ENCODE peak calls at places on chromosomes 7 and 10, in four cellular contexts. F, G, V and I are unnamed samples.

GRCh38 chr7:144763291-144763690 is 72.6 kb downstream of the TPK1 start:
- DNase-seq in F (no peak), G (no peak), V (no peak), I (no peak)

GRCh38 chr10:505459-505858 is 184.0 kb downstream of the DIP2C start:
- DNase-seq in F (no peak), G (no peak), V (no peak), I (no peak)

GRCh38 chr10:89235073-89235798 is 16.3 kb downstream of the LIPA start:
- DNase-seq in F (no peak), G (peak; percentile 81), V (no peak), I (peak; percentile 57)

GRCh38 chr7:132783824-132784223 is 207.6 kb upstream of the PLXNA4 start:
- DNase-seq in F (no peak), G (peak; percentile 36), V (no peak), I (no peak)

GRCh38 chr7:129657363-129657762 is 45.8 kb downstream of the NRF1 start:
- DNase-seq in F (no peak), G (no peak), V (no peak), I (no peak)

GRCh38 chr7:105261689-105262088 is 127.0 kb downstream of the SRPK2 start:
- DNase-seq in F (no peak), G (no peak), V (peak; percentile 73), I (peak; percentile 35)

GRCh38 chr7:24956021-24956420 is 24.0 kb downstream of the OSBPL3 start:
- DNase-seq in F (no peak), G (peak; percentile 35), V (no peak), I (no peak)

GRCh38 chr10:42984761-42985325 is 92.0 kb upstream of the RET start:
- DNase-seq in F (no peak), G (no peak), V (no peak), I (no peak)

GRCh38 chr7:66771795-66772194 is 31.3 kb downstream of the RABGEF1 start:
- DNase-seq in F (no peak), G (no peak), V (no peak), I (peak; percentile 58)

GRCh38 chr7:100162874-100163533 is 4.5 kb upstream of the TRAPPC14 start:
- DNase-seq in F (no peak), G (no peak), V (no peak), I (no peak)

GRCh38 chr7:12821746-12822145 is 134.3 kb downstream of the ARL4A start:
- DNase-seq in F (no peak), G (no peak), V (no peak), I (no peak)

GRCh38 chr10:11353229-11353896 is 258.1 kb downstream of the USP6NL start:
- DNase-seq in F (no peak), G (no peak), V (no peak), I (no peak)

GRCh38 chr7:132480534-132480933 is 95.7 kb downstream of the PLXNA4 start:
- DNase-seq in F (no peak), G (peak; percentile 24), V (no peak), I (no peak)

GRCh38 chr10:91587710-91588638 is 44.9 kb downstream of the PPP1R3C start:
- DNase-seq in F (no peak), G (peak; percentile 73), V (peak; percentile 14), I (no peak)

GRCh38 chr7:70044525-70044924 is 446.2 kb downstream of the AUTS2 start:
- DNase-seq in F (no peak), G (no peak), V (no peak), I (no peak)

GRCh38 chr7:98107313-98107691 is 640 bp downstream of the LMTK2 start:
- DNase-seq in F (peak; percentile 17), G (no peak), V (peak; percentile 26), I (no peak)

GRCh38 chr7:122217125-122217524 is 73.1 kb upstream of the AASS start:
- DNase-seq in F (no peak), G (no peak), V (no peak), I (no peak)

GRCh38 chr7:1049006-1049741 is 4.8 kb downstream of the GPR146 start:
- DNase-seq in F (no peak), G (no peak), V (peak; percentile 42), I (peak; percentile 45)

GRCh38 chr7:51731086-51731485 is 414.5 kb upstream of the COBL start:
- DNase-seq in F (no peak), G (no peak), V (no peak), I (no peak)

GRCh38 chr7:75989084-75989725 is 5.2 kb downstream of the TMEM120A start:
- DNase-seq in F (no peak), G (no peak), V (no peak), I (no peak)

GRCh38 chr7:82521906-82522445 is 78.4 kb upstream of the CACNA2D1 start:
- DNase-seq in F (no peak), G (no peak), V (no peak), I (no peak)

GRCh38 chr7:41886257-41886905 is 183.5 kb upstream of the INHBA start:
- DNase-seq in F (no peak), G (peak; percentile 84), V (peak; percentile 79), I (peak; percentile 65)

GRCh38 chr10:87752571-87752970 is 65.5 kb downstream of the ATAD1 start:
- DNase-seq in F (no peak), G (peak; percentile 65), V (no peak), I (peak; percentile 27)

GRCh38 chr10:87503892-87504291 is 801 bp upstream of the MINPP1 start:
- DNase-seq in F (no peak), G (peak; percentile 15), V (no peak), I (no peak)

GRCh38 chr7:154546946-154547587 is 455.9 kb downstream of the PAXIP1 start:
- DNase-seq in F (no peak), G (no peak), V (no peak), I (no peak)

GRCh38 chr10:71966046-71967004 is 2.1 kb downstream of the CHST3 start:
- DNase-seq in F (no peak), G (peak; percentile 69), V (no peak), I (no peak)

GRCh38 chr7:112067205-112067604 is 139.0 kb downstream of the DOCK4 start:
- DNase-seq in F (no peak), G (no peak), V (no peak), I (no peak)

GRCh38 chr7:112481833-112482669 is 1.3 kb downstream of the LSMEM1 start:
- DNase-seq in F (no peak), G (peak; percentile 86), V (peak; percentile 23), I (peak; percentile 35)

GRCh38 chr10:30228638-30229037 is 120.4 kb downstream of the MTPAP start:
- DNase-seq in F (no peak), G (no peak), V (peak; percentile 22), I (no peak)